ENCODE peak calls at places on chromosome 17, in five cellular contexts. N, C, Y, M and U are unnamed samples.

GRCh38 chr17:29784661-29785060 is 145.4 kb downstream of the SSH2 start:
- DNase-seq in M (no peak), C (no peak), Y (no peak), N (no peak), U (no peak)

GRCh38 chr17:73192219-73192893 is 499 bp upstream of the COG1 start:
- DNase-seq in C (peak), N (peak), M (no peak), Y (peak), U (peak)

GRCh38 chr17:19306160-19307111 is 56.1 kb downstream of the B9D1 start:
- DNase-seq in M (no peak), C (peak), Y (peak), N (peak), U (no peak)

GRCh38 chr17:70855401-70856054 is 686.2 kb downstream of the KCNJ2 start:
- DNase-seq in Y (no peak), C (peak), N (no peak), M (no peak), U (no peak)

GRCh38 chr17:7041607-7042506 is 2.0 kb downstream of the SLC16A11 start:
- DNase-seq in N (no peak), C (no peak), Y (no peak), M (no peak), U (no peak)

GRCh38 chr17:19533718-19534561 is at the start of gene SLC47A1:
- DNase-seq in N (peak), M (no peak), C (no peak), Y (no peak), U (peak)

GRCh38 chr17:30224419-30224960 is 11.0 kb downstream of the SLC6A4 start:
- DNase-seq in M (no peak), N (no peak), Y (no peak), C (no peak), U (no peak)

GRCh38 chr17:61073799-61074513 is 325.7 kb upstream of the TBX2 start:
- DNase-seq in N (no peak), M (no peak), C (no peak), Y (no peak), U (no peak)

GRCh38 chr17:63095459-63095858 is 129.4 kb downstream of the TANC2 start:
- DNase-seq in Y (no peak), N (no peak), M (no peak), C (no peak), U (no peak)

GRCh38 chr17:55795098-55795497 is 44.2 kb downstream of the PCTP start:
- DNase-seq in M (no peak), N (no peak), C (no peak), Y (no peak), U (no peak)

GRCh38 chr17:29238133-29238850 is 8.4 kb upstream of the CRYBA1 start:
- DNase-seq in C (no peak), M (peak), Y (no peak), N (no peak), U (no peak)

GRCh38 chr17:16255481-16255901 is 38.5 kb downstream of the PIGL start:
- DNase-seq in N (peak), M (no peak), C (peak), Y (peak), U (peak)

GRCh38 chr17:2844386-2844785 is 48.1 kb downstream of the RAP1GAP2 start:
- DNase-seq in N (no peak), C (no peak), M (no peak), Y (no peak), U (no peak)

GRCh38 chr17:5226940-5227878 is 7.5 kb downstream of the SCIMP start:
- DNase-seq in N (no peak), C (no peak), Y (no peak), M (no peak), U (peak)

GRCh38 chr17:81387235-81388060 is 7.8 kb upstream of the BAHCC1 start:
- DNase-seq in M (no peak), C (peak), Y (peak), N (peak), U (peak)

GRCh38 chr17:73165616-73166404 is 1.0 kb downstream of the SSTR2 start:
- DNase-seq in C (no peak), N (no peak), M (no peak), Y (no peak), U (no peak)

GRCh38 chr17:48720263-48721008 is 1.9 kb downstream of the PRAC1 start:
- DNase-seq in Y (peak), M (no peak), N (no peak), C (no peak), U (no peak)

GRCh38 chr17:19978206-19978802 is 676 bp upstream of the AKAP10 start:
- DNase-seq in N (no peak), M (no peak), C (no peak), Y (no peak), U (peak)

GRCh38 chr17:41731836-41732235 is 2.6 kb downstream of the HAP1 start:
- DNase-seq in N (no peak), C (no peak), Y (no peak), M (no peak), U (no peak)

GRCh38 chr17:64779344-64780095 is 117.4 kb upstream of the SMURF2 start:
- DNase-seq in N (peak), Y (no peak), M (no peak), C (no peak), U (peak)

GRCh38 chr17:11853321-11854151 is 143.7 kb downstream of the ZNF18 start:
- DNase-seq in M (no peak), N (no peak), Y (no peak), C (no peak), U (no peak)

GRCh38 chr17:72501404-72502110 is 380.7 kb downstream of the SOX9 start:
- DNase-seq in M (no peak), C (peak), N (no peak), Y (no peak), U (peak)

GRCh38 chr17:14297161-14297851 is 3.6 kb upstream of the HS3ST3B1 start:
- DNase-seq in Y (no peak), N (no peak), C (peak), M (peak), U (peak)

GRCh38 chr17:71338396-71338795 is 782.4 kb upstream of the SOX9 start:
- DNase-seq in Y (no peak), M (no peak), C (no peak), N (no peak), U (no peak)

GRCh38 chr17:72706396-72706981 is 386.0 kb downstream of the SLC39A11 start:
- DNase-seq in M (no peak), C (no peak), N (no peak), Y (no peak), U (no peak)

GRCh38 chr17:8041249-8041928 is 2.5 kb downstream of the ALOX15B start:
- DNase-seq in Y (no peak), N (peak), C (peak), M (no peak), U (peak)

GRCh38 chr17:56173026-56173425 is 19.8 kb downstream of the ANKFN1 start:
- DNase-seq in Y (no peak), M (no peak), N (no peak), C (no peak), U (no peak)

GRCh38 chr17:9401434-9401833 is 174.2 kb downstream of the STX8 start:
- DNase-seq in N (no peak), M (no peak), C (no peak), Y (no peak), U (no peak)

GRCh38 chr17:64216385-64217248 is 46.4 kb downstream of the TEX2 start:
- DNase-seq in N (peak), M (no peak), C (peak), Y (no peak), U (no peak)

GRCh38 chr17:18084256-18084655 is 3.5 kb upstream of the DRG2 start:
- DNase-seq in Y (no peak), M (no peak), N (no peak), C (no peak), U (no peak)

GRCh38 chr17:18093616-18094408 is 6.1 kb downstream of the DRG2 start:
- DNase-seq in C (no peak), M (no peak), N (no peak), Y (no peak), U (no peak)

GRCh38 chr17:18089613-18090012 is 1.9 kb downstream of the DRG2 start:
- DNase-seq in C (no peak), M (no peak), N (no peak), Y (no peak), U (no peak)

GRCh38 chr17:18087610-18088491 is at the start of gene DRG2:
- DNase-seq in C (peak), M (peak), N (peak), Y (peak), U (peak)
- TF ChIP-seq EP300 in C (no peak), M (no peak), N (no peak), Y (peak), U (no peak)

DNA sequence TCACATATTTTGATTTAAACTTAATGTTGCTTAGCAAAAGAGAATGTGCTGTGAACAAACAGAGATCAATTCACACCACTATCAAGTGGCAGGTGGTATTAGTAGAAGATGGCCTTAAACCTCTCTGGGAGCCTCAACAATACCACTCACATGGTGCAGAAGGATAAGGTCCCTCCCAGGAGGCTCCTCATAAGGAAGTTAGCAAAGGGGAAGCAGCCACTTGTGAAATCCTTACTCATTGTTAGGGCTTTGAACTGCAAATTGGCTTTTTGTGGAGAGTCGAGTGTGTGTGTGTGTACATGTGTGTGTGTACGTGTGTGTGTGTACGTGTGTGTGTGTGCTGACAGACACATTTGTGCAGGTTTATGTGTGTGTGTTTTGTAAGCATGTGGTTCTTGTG is 48.9 kb upstream of the ASIC2 start:
- DNase-seq in C (no peak), N (no peak), M (no peak), Y (no peak), U (no peak)
- TF ChIP-seq POLR2AphosphoS5 in C (no peak), N (no peak), M (no peak), Y (no peak), U (no peak)

DNA sequence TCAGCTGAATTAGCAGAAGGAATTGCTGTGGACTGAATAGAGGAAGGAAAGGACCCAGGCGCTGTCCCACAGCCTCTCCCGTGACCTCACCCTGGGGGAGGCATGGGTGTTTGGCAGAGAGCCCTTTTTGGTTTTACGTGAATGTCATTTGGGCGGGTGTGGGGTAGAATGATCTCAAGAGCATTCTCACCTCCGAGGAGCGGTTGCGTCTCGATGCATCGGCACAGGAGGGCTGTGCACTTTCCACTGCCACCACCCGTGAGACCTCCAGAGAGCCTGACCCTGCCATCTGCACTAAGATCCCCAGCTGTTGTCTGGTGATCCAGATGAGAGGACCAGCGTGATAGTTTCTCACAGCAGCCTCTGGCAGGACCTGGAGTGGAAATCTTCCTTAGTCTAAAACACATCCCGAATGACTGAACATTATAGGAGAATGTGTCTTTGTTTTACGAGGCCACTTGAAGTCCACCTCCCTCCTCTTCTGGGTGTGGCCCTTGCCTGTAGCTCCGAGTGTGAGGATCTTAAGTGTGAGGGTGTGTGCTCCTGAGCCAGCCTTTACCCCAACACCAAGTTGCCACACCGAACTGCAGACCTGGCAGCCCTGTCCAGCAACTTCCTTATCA is 29.3 kb downstream of the FOXK2 start:
- DNase-seq in N (peak), Y (peak), C (no peak), M (no peak), U (no peak)
- TF ChIP-seq EP300 in N (no peak), Y (peak), C (no peak), M (no peak), U (no peak)

DNA sequence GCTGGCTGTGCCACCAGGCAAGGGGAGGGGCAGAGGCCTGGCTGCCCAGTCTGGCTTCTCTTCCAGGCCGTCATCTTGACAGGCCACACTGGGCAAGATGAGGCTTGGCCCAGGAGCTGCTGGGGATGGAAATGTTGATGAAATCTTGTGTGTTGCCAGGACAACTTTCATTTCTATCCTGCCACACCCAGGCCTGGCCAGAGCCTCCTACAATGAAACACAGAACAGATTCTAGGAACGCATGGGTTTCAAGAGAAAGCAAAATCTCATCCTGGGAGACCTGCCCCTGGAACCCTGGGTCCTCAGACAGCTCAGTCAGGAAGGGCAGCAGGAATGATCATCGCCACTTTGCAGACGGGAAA is 9.3 kb downstream of the HEXIM2 start:
- DNase-seq in N (peak), M (peak), C (peak), Y (peak), U (no peak)
- TF ChIP-seq POLR2AphosphoS5 in N (peak), M (peak), C (peak), Y (peak), U (peak)